ENCODE peak calls at places on chromosomes 16 and 17, in eight cellular contexts. I, E, C, O, Z, N, D and T are unnamed samples.

GRCh38 chr17:57991537-57991936 is 3.5 kb upstream of the VEZF1 start:
- DNase-seq in N (no peak), E (no peak), Z (no peak), O (no peak), D (no peak), I (no peak), C (no peak), T (no peak)

GRCh38 chr16:4800290-4801041 is 2.0 kb downstream of the ROGDI start:
- DNase-seq in E (no peak), Z (no peak), D (no peak), O (peak; percentile 63), N (no peak), C (no peak), I (no peak), T (no peak)

GRCh38 chr16:62276632-62277031 is 240.4 kb upstream of the CDH8 start:
- DNase-seq in E (no peak), I (no peak), Z (no peak), D (no peak), N (no peak), C (no peak), O (no peak), T (no peak)

GRCh38 chr17:34626141-34626681 is 46.8 kb downstream of the TMEM132E start:
- DNase-seq in D (no peak), I (no peak), C (no peak), E (no peak), N (no peak), Z (no peak), O (no peak), T (no peak)

GRCh38 chr17:61757168-61757567 is 106.2 kb downstream of the BRIP1 start:
- DNase-seq in N (no peak), C (no peak), Z (no peak), D (no peak), E (no peak), I (no peak), O (peak; percentile 0), T (no peak)

GRCh38 chr17:41792835-41793748 is 6.6 kb upstream of the JUP start:
- DNase-seq in D (peak; percentile 17), E (no peak), O (no peak), N (no peak), Z (no peak), C (peak; percentile 88), I (no peak), T (no peak)

GRCh38 chr16:31190818-31191444 is 11.0 kb downstream of the FUS start:
- DNase-seq in I (no peak), O (no peak), D (no peak), E (no peak), Z (no peak), C (no peak), N (no peak), T (no peak)

GRCh38 chr16:2323701-2324100 is 16.8 kb downstream of the ABCA3 start:
- DNase-seq in O (no peak), D (no peak), I (no peak), E (no peak), C (no peak), Z (no peak), N (no peak), T (no peak)

GRCh38 chr16:35203636-35204035 is 1744.2 kb downstream of the TP53TG3F start:
- DNase-seq in O (no peak), Z (no peak), C (no peak), N (no peak), D (no peak), E (no peak), I (no peak), T (no peak)

GRCh38 chr16:82658796-82659195 is 32.0 kb downstream of the CDH13 start:
- DNase-seq in Z (no peak), O (no peak), C (no peak), E (no peak), I (no peak), N (no peak), D (no peak), T (no peak)

GRCh38 chr17:3479988-3480387 is 4.2 kb downstream of the ASPA start:
- DNase-seq in C (no peak), N (no peak), E (no peak), I (no peak), Z (no peak), O (no peak), D (no peak), T (no peak)

GRCh38 chr17:41636652-41637051 is 12.3 kb upstream of the KRT17 start:
- DNase-seq in O (no peak), D (no peak), N (no peak), I (no peak), Z (no peak), C (no peak), E (no peak), T (no peak)

GRCh38 chr17:67223924-67224323 is 21.1 kb downstream of the HELZ start:
- DNase-seq in C (peak; percentile 7), O (no peak), E (no peak), Z (no peak), D (no peak), N (no peak), I (peak; percentile 24), T (no peak)

GRCh38 chr16:30132591-30132990 is 9.6 kb upstream of the MAPK3 start:
- DNase-seq in Z (no peak), O (no peak), C (no peak), D (no peak), I (no peak), N (no peak), E (no peak), T (no peak)

GRCh38 chr16:55282441-55282840 is 41.6 kb upstream of the IRX6 start:
- DNase-seq in D (no peak), N (no peak), C (no peak), Z (no peak), O (no peak), I (no peak), E (no peak), T (no peak)

GRCh38 chr17:40314557-40314953 is 5.6 kb downstream of the RARA start:
- DNase-seq in I (peak; percentile 91), N (no peak), O (peak; percentile 96), E (peak; percentile 90), Z (peak; percentile 57), D (peak; percentile 20), C (peak; percentile 87), T (peak; percentile 70)

GRCh38 chr17:7555320-7555948 is 3.1 kb upstream of the TNFSF13 start:
- DNase-seq in C (no peak), I (no peak), N (no peak), E (no peak), D (no peak), O (no peak), Z (no peak), T (no peak)

GRCh38 chr16:55703003-55704001 is 47.5 kb downstream of the SLC6A2 start:
- DNase-seq in I (no peak), D (peak; percentile 4), O (no peak), Z (no peak), E (no peak), C (no peak), N (peak; percentile 26), T (no peak)

GRCh38 chr17:75691371-75692290 is 24.5 kb downstream of the SAP30BP start:
- DNase-seq in Z (no peak), D (no peak), I (peak; percentile 72), N (no peak), E (peak; percentile 20), O (no peak), C (peak; percentile 95), T (no peak)

GRCh38 chr16:29943846-29944669 is 17.8 kb upstream of the TMEM219 start:
- DNase-seq in E (no peak), N (no peak), Z (no peak), O (peak; percentile 42), C (peak; percentile 98), D (peak; percentile 76), I (no peak), T (no peak)

GRCh38 chr17:1078062-1078711 is 81.3 kb downstream of the TIMM22 start:
- DNase-seq in D (no peak), I (no peak), E (no peak), O (no peak), N (no peak), C (no peak), Z (no peak), T (no peak)

GRCh38 chr16:88895335-88895734 is 28.9 kb upstream of the PABPN1L start:
- DNase-seq in C (no peak), I (no peak), D (no peak), Z (no peak), N (no peak), E (no peak), O (no peak), T (no peak)

GRCh38 chr17:77396610-77397009 is 255.8 kb downstream of the SEC14L1 start:
- DNase-seq in C (no peak), E (no peak), I (no peak), Z (no peak), O (no peak), N (no peak), D (no peak), T (no peak)

GRCh38 chr17:14307560-14308024 is 6.7 kb downstream of the HS3ST3B1 start:
- DNase-seq in C (no peak), D (no peak), I (no peak), N (no peak), Z (no peak), E (no peak), O (no peak), T (no peak)

GRCh38 chr17:67942810-67943209 is 53.5 kb downstream of the C17orf58 start:
- DNase-seq in I (no peak), D (no peak), E (no peak), C (no peak), N (no peak), O (no peak), Z (no peak), T (no peak)

GRCh38 chr16:77387075-77387474 is 47.8 kb downstream of the ADAMTS18 start:
- DNase-seq in D (no peak), O (no peak), C (no peak), I (no peak), N (no peak), E (no peak), Z (no peak), T (no peak)

GRCh38 chr16:15054357-15055140 is 1.3 kb downstream of the NTAN1 start:
- DNase-seq in O (no peak), E (no peak), I (no peak), C (no peak), N (no peak), Z (no peak), D (no peak), T (no peak)

GRCh38 chr16:56450275-56450889 is 750 bp downstream of the NUDT21 start:
- DNase-seq in Z (no peak), E (no peak), C (no peak), N (no peak), O (no peak), D (peak; percentile 5), I (no peak), T (no peak)

GRCh38 chr17:78746949-78747269 is 35.2 kb downstream of the CYTH1 start:
- DNase-seq in C (no peak), I (no peak), D (no peak), E (no peak), N (no peak), Z (no peak), O (no peak), T (no peak)

GRCh38 chr17:72338304-72338703 is 217.5 kb downstream of the SOX9 start:
- DNase-seq in D (no peak), N (no peak), Z (no peak), O (no peak), E (no peak), I (no peak), C (no peak), T (no peak)

GRCh38 chr16:49524578-49525315 is 151.1 kb downstream of the C16orf78 start:
- DNase-seq in D (peak; percentile 19), E (no peak), C (no peak), I (no peak), Z (no peak), O (no peak), N (no peak), T (no peak)

GRCh38 chr17:74737299-74738050 is 419 bp downstream of the RAB37 start:
- DNase-seq in O (no peak), Z (peak; percentile 39), N (no peak), I (peak; percentile 37), C (no peak), E (peak; percentile 61), D (no peak), T (peak; percentile 33)